ENCODE peak calls at places on chromosome 11, in ten cellular contexts. A is prostate gland, U is sigmoid colon, G is GM23338, P is stomach, Q is SK-N-SH, L is transverse colon, O is endothelial cell of umbilical vein, K is HCT116, R is K562. Z is an unnamed sample. For H3K4me1, the result is how much of the 10 kb centered on the place peaks cover.

GRCh38 chr11:15969701-15970329 is 386.5 kb downstream of the SOX6 start:
- DNase-seq in P (no peak), Q (no peak), L (no peak), G (no peak), U (no peak), K (no peak), A (no peak), O (no peak), R (no peak), Z (no peak)

GRCh38 chr11:123773959-123774358 is 19.6 kb upstream of the OR6X1 start:
- DNase-seq in R (no peak), G (no peak), O (no peak), P (no peak), A (no peak), K (no peak), U (no peak), L (no peak), Q (no peak), Z (no peak)

GRCh38 chr11:6565988-6566703 is 37.3 kb downstream of the RRP8 start:
- DNase-seq in R (no peak), K (no peak), A (no peak), Q (no peak), O (no peak), U (no peak), L (no peak), G (no peak), P (no peak), Z (no peak)

GRCh38 chr11:128956401-128957203 is 13.9 kb upstream of the TP53AIP1 start:
- DNase-seq in Q (peak), O (peak), P (no peak), A (peak), U (no peak), L (peak), K (peak), R (peak), G (peak), Z (no peak)

GRCh38 chr11:16160146-16160545 is 196.2 kb downstream of the SOX6 start:
- DNase-seq in O (no peak), G (no peak), R (no peak), P (no peak), Q (no peak), L (no peak), K (no peak), U (no peak), A (no peak), Z (no peak)

GRCh38 chr11:77200869-77201268 is 72.8 kb downstream of the MYO7A start:
- DNase-seq in K (no peak), G (no peak), P (peak), U (peak), R (no peak), A (no peak), Q (no peak), O (no peak), L (no peak), Z (no peak)

GRCh38 chr11:63015521-63016215 is at the start of gene SLC22A8:
- DNase-seq in Q (no peak), R (no peak), A (no peak), U (peak), O (no peak), L (no peak), G (peak), P (no peak), K (no peak), Z (no peak)

GRCh38 chr11:24531528-24531927 is 34.7 kb downstream of the LUZP2 start:
- DNase-seq in A (no peak), K (no peak), O (no peak), P (no peak), U (no peak), L (no peak), R (no peak), Q (no peak), G (no peak), Z (no peak)

GRCh38 chr11:1460994-1461805 is 25.4 kb downstream of the MOB2 start:
- DNase-seq in R (no peak), G (no peak), U (peak), L (peak), A (no peak), K (no peak), P (no peak), O (no peak), Q (no peak), Z (no peak)

GRCh38 chr11:103714246-103714645 is 322.2 kb upstream of the DDI1 start:
- DNase-seq in Q (no peak), R (no peak), K (no peak), L (no peak), P (no peak), U (no peak), A (no peak), G (no peak), O (peak), Z (no peak)

GRCh38 chr11:89456681-89457080 is 34.5 kb downstream of the NOX4 start:
- DNase-seq in A (no peak), R (no peak), P (no peak), K (no peak), G (no peak), O (no peak), Q (no peak), L (no peak), U (no peak), Z (no peak)

GRCh38 chr11:99020324-99021225 is at the start of gene CNTN5:
- DNase-seq in G (peak), K (no peak), A (no peak), O (no peak), R (peak), P (no peak), Q (peak), U (no peak), L (peak), Z (no peak)
- TF ChIP-seq POLR2AphosphoS5 in G (no peak), K (no peak), A (no peak), O (no peak), R (no peak), P (no peak), Q (no peak), U (no peak), L (no peak), Z (no peak)

DNA sequence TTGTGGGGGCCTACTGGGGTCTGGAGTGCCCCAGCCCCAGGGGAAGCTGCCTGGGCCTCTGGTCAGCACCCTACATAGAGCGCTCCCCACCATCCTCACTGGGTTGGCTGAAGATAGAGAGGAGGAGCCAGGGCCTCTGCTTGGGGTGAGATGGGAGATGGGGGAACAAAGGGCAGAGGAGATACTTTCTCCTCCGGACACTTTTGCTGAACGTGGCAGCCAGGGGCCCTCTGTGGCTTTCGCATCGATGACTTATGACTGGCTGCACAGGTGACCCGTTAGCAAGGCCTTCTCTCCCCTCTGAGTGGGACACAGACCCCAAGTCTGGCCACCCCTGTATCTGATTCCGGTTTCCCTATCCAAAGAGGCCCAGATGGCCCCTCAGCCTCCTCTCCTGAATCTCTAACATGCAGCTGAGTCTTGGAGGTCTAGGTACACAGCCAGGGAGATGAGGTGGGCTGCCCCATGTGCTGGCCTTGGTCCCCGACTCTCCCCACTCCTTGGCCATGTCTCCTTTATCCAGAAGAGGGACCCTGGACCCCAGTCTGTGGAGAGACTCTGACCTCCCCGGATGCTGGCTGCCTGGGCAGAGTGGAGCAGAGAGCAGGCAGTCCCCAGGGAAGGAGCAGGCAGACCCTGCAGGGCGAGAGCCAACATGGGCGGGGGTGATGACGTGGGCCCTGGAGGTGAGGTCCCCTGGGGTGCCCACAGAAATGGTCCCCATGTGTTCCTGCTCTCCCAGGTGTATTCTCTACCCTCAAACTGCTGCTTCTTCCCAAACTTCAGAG is 59.3 kb upstream of the NECTIN1 start:
- DNase-seq in P (no peak), A (no peak), Q (peak), L (no peak), G (no peak), O (no peak), R (no peak), K (no peak), U (no peak), Z (no peak)
- H3K4me1 ChIP-seq in P (under half), A (under half), Q (under half), L (under half), G (under half), O (under half), R (under half), K (under half), U (under half), Z (under half)

GRCh38 chr11:118059231-118059940 is 17.5 kb upstream of the TMPRSS4 start:
- DNase-seq in O (no peak), Q (no peak), P (no peak), R (no peak), A (no peak), G (no peak), L (peak), U (peak), K (no peak), Z (peak)
- TF ChIP-seq POLR2AphosphoS5 in O (no peak), Q (no peak), P (no peak), R (no peak), A (no peak), G (no peak), L (no peak), U (no peak), K (no peak), Z (no peak)

GRCh38 chr11:10930224-10930960 is 72.5 kb upstream of the ZBED5 start:
- DNase-seq in K (no peak), O (peak), G (peak), U (no peak), P (no peak), Q (no peak), A (no peak), R (no peak), L (peak), Z (no peak)

GRCh38 chr11:10925149-10925926 is 67.5 kb upstream of the ZBED5 start:
- DNase-seq in K (no peak), G (peak), O (no peak), L (no peak), U (no peak), R (no peak), Q (no peak), A (no peak), P (no peak), Z (no peak)

GRCh38 chr11:10926801-10927200 is 68.9 kb upstream of the ZBED5 start:
- DNase-seq in G (no peak), K (no peak), O (no peak), A (no peak), L (no peak), U (no peak), P (no peak), R (no peak), Q (no peak), Z (no peak)

GRCh38 chr11:10930961-10931760 is 73.3 kb upstream of the ZBED5 start:
- DNase-seq in O (peak), U (peak), G (peak), Q (peak), K (no peak), P (peak), A (peak), L (peak), R (peak), Z (peak)

DNA sequence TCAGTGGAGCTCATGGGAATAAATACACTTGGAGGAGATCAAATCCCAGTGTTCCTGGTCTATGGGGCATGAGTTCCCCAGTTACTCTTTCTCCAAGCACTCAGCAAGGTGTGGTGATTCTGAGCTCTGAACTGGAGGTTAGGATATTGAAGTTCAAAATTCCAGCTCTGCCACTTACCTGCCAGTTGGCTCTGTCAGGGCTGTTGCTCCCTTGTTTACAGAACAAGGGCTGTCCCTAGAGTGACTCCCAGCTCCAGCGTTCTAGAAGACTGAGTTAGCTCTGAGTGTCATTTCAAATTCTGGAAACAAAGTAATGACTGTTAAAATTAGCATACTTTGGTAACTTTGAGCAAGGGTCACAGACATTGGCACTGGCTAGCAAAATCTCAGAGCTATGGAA is 69.7 kb upstream of the ZBED5 start:
- DNase-seq in O (no peak), Q (no peak), K (no peak), A (peak), R (no peak), G (no peak), L (peak), U (no peak), P (no peak), Z (no peak)
- H3K4me1 ChIP-seq in O (under half), Q (under half), K (under half), A (under half), R (under half), G (under half), L (under half), U (half or more), P (under half), Z (under half)

GRCh38 chr11:26194871-26195270 is 137.1 kb upstream of the ANO3 start:
- DNase-seq in O (no peak), U (no peak), R (no peak), P (no peak), Q (no peak), A (no peak), L (no peak), K (no peak), G (no peak), Z (no peak)
- TF ChIP-seq POLR2AphosphoS5 in O (no peak), U (no peak), R (no peak), P (no peak), Q (no peak), A (no peak), L (no peak), K (no peak), G (no peak), Z (no peak)

DNA sequence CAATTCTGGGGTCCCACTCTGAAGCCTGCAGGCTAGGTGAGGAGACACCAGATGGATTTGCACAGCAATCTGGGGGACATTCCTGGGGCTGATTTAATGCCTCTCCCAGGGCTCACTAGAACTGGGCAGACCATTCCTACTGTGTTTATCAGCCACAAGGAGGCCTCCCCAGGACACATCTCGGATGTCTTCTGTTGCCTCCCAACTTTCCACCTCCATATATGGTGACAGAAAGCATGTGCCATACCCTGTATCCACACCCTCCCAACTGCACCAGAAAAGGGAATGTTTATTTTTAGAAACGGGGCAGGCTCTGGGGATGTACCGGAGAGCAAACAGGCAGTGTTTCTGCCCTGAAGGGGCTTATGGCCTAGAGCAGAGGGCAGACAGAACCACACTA is 181.8 kb downstream of the CSNK2A3 start:
- DNase-seq in U (peak), A (no peak), K (no peak), O (no peak), P (no peak), G (no peak), R (no peak), Q (no peak), L (no peak), Z (no peak)
- H3K4me1 ChIP-seq in U (half or more), A (under half), K (under half), O (under half), P (under half), G (under half), R (under half), Q (under half), L (under half), Z (under half)